ENCODE peak calls at places on chromosome 14, in nine cellular contexts. R is neural progenitor cell; I is body of pancreas; C is CD8-positive, alpha-beta T cell; Y is Karpas-422; K is CD4-positive, CD25-positive, alpha-beta regulatory T cell; U is breast epithelium; Z is aorta; M is iPS DF 6.9. F is an unnamed sample.

GRCh38 chr14:100526632-100527031 is 60.6 kb downstream of the BEGAIN start:
- DNase-seq in C (no peak), M (no peak), R (no peak), K (no peak), Y (no peak), Z (no peak), U (no peak), I (no peak), F (no peak)

GRCh38 chr14:24062216-24062980 is 9.0 kb upstream of the CPNE6 start:
- DNase-seq in Z (no peak), I (peak; percentile 44), K (no peak), U (no peak), M (no peak), R (no peak), C (no peak), Y (no peak), F (no peak)

GRCh38 chr14:68735836-68736235 is 57.0 kb downstream of the ZFP36L1 start:
- DNase-seq in Z (no peak), R (no peak), I (no peak), U (no peak), C (no peak), Y (no peak), M (no peak), K (no peak), F (no peak)

GRCh38 chr14:32078030-32078793 is 1.1 kb downstream of the ARHGAP5 start:
- DNase-seq in U (no peak), C (peak; percentile 22), R (peak; percentile 27), M (no peak), K (peak; percentile 10), Z (no peak), I (peak; percentile 41), Y (peak; percentile 82), F (peak; percentile 41)

GRCh38 chr14:65927871-65928270 is 515.3 kb downstream of the FUT8 start:
- DNase-seq in Y (no peak), M (no peak), C (peak; percentile 77), U (no peak), K (peak; percentile 6), I (no peak), R (peak; percentile 34), Z (no peak), F (no peak)

GRCh38 chr14:51006781-51007211 is 62.5 kb upstream of the PYGL start:
- DNase-seq in C (no peak), R (no peak), U (no peak), M (no peak), K (no peak), Y (no peak), Z (peak; percentile 64), I (no peak), F (peak; percentile 34)

GRCh38 chr14:52733824-52734223 is 3.9 kb downstream of the STYX start:
- DNase-seq in I (no peak), M (no peak), K (no peak), Y (no peak), U (no peak), C (no peak), Z (no peak), R (peak; percentile 42), F (no peak)

GRCh38 chr14:63229330-63230059 is 25.3 kb downstream of the RHOJ start:
- DNase-seq in Y (no peak), I (no peak), U (no peak), C (no peak), R (no peak), K (no peak), Z (no peak), M (no peak), F (no peak)

GRCh38 chr14:78399316-78399889 is 229.2 kb downstream of the NRXN3 start:
- DNase-seq in I (no peak), C (no peak), Z (no peak), R (peak; percentile 71), M (no peak), U (no peak), K (no peak), Y (peak; percentile 68), F (no peak)

GRCh38 chr14:72929316-72930080 is 3.2 kb downstream of the DCAF4 start:
- DNase-seq in U (no peak), Y (no peak), Z (no peak), M (no peak), K (no peak), I (no peak), C (no peak), R (no peak), F (no peak)

GRCh38 chr14:97301931-97302559 is 504.9 kb downstream of the VRK1 start:
- DNase-seq in U (no peak), K (no peak), C (no peak), M (no peak), Y (no peak), Z (no peak), I (no peak), R (peak; percentile 31), F (no peak)

GRCh38 chr14:71629765-71630502 is 302.3 kb upstream of the RGS6 start:
- DNase-seq in I (no peak), U (no peak), M (no peak), K (no peak), Z (no peak), Y (no peak), C (no peak), R (no peak), F (no peak)

GRCh38 chr14:63605041-63605532 is 36.6 kb downstream of the WDR89 start:
- DNase-seq in K (no peak), C (no peak), R (no peak), I (no peak), Y (no peak), M (no peak), Z (no peak), U (no peak), F (no peak)

GRCh38 chr14:52551696-52552062 is 626 bp downstream of the TXNDC16 start:
- DNase-seq in M (no peak), R (peak; percentile 13), Z (no peak), U (no peak), Y (peak; percentile 78), I (peak; percentile 16), K (no peak), C (no peak), F (no peak)

GRCh38 chr14:74593241-74593985 is 18.6 kb downstream of the LTBP2 start:
- DNase-seq in M (no peak), R (no peak), K (no peak), I (no peak), Y (no peak), C (no peak), Z (no peak), U (no peak), F (no peak)

GRCh38 chr14:102594514-102595175 is 2.2 kb downstream of the RCOR1 start:
- DNase-seq in K (peak; percentile 32), U (peak; percentile 61), R (peak; percentile 65), Y (peak; percentile 96), Z (peak; percentile 80), C (peak; percentile 58), I (peak; percentile 63), M (no peak), F (peak; percentile 77)

GRCh38 chr14:102630405-102630804 is 38.0 kb downstream of the RCOR1 start:
- DNase-seq in U (no peak), Z (no peak), C (no peak), I (no peak), R (no peak), M (no peak), K (no peak), Y (no peak), F (no peak)

GRCh38 chr14:96614528-96614927 is 112.3 kb downstream of the PAPOLA start:
- DNase-seq in Y (no peak), M (no peak), I (no peak), U (no peak), K (no peak), R (peak; percentile 50), Z (no peak), C (no peak), F (no peak)

GRCh38 chr14:88025350-88025749 is 20.4 kb downstream of the GPR65 start:
- DNase-seq in K (no peak), I (no peak), U (no peak), R (no peak), C (no peak), Z (no peak), M (no peak), Y (no peak), F (no peak)

GRCh38 chr14:27384124-27384523 is 786.3 kb upstream of the NOVA1 start:
- DNase-seq in C (no peak), Z (no peak), R (no peak), Y (no peak), U (no peak), I (no peak), M (no peak), K (no peak), F (no peak)
- H3K9me3 ChIP-seq in C (no peaks in the 10 kb centered on the region), Z (no peaks in the 10 kb centered on the region), R (no peaks in the 10 kb centered on the region), Y (peaks cover 73% of the 10 kb centered on the region), U (no peaks in the 10 kb centered on the region), I (no peaks in the 10 kb centered on the region), M (no peaks in the 10 kb centered on the region), K (no peaks in the 10 kb centered on the region), F (no peaks in the 10 kb centered on the region)

GRCh38 chr14:21245813-21246212 is 23.4 kb downstream of the HNRNPC start:
- DNase-seq in C (no peak), I (no peak), Z (no peak), K (no peak), U (no peak), Y (no peak), R (no peak), M (no peak), F (no peak)
- H3K4me1 ChIP-seq in C (peaks cover 30% of the 10 kb centered on the region), I (peaks cover 71% of the 10 kb centered on the region), Z (no peaks in the 10 kb centered on the region), K (peaks cover 36% of the 10 kb centered on the region), U (no peaks in the 10 kb centered on the region), Y (peaks cover 6% of the 10 kb centered on the region), R (peaks cover 4% of the 10 kb centered on the region), M (no peaks in the 10 kb centered on the region), F (peaks cover 6% of the 10 kb centered on the region)

GRCh38 chr14:60134702-60135101 is 30.5 kb downstream of the DHRS7 start:
- DNase-seq in C (no peak), Z (no peak), M (no peak), K (no peak), R (no peak), Y (no peak), U (no peak), I (no peak), F (no peak)

DNA sequence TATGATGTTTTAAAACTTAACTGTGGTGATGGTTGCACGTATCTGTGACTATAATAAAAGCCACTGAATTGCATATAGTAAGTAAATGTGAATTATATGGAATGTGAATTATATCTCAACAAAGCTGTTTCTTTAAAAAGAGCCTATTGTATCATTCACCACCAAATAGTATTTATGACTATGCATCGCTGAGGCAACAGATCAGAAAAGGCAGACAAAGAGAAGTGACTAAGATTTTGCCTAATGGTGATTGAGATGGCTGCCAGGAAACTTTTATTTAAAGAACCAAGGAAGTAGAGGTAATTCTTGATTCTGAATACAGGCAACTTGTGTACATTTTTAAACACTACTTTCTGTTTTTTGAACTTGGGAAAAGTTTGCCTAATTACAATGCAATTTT is 31.7 kb downstream of the DHRS7 start:
- DNase-seq in M (no peak), C (no peak), I (no peak), R (no peak), U (no peak), Y (no peak), K (no peak), Z (no peak), F (no peak)
- H3K27ac ChIP-seq in M (no peak overlapping the region), C (no peak overlapping the region), I (no peak overlapping the region), R (no peak overlapping the region), U (no peak overlapping the region), Y (no peak overlapping the region), K (no peak overlapping the region), Z (no peak overlapping the region), F (no peak overlapping the region)

GRCh38 chr14:105927661-105928060 is 401.3 kb downstream of the TMEM121 start:
- DNase-seq in I (no peak), Z (no peak), R (no peak), Y (no peak), K (no peak), U (peak; percentile 30), M (no peak), C (no peak), F (no peak)
- H3K9me3 ChIP-seq in I (no peaks in the 10 kb centered on the region), Z (peaks cover 4% of the 10 kb centered on the region), R (peaks cover 5% of the 10 kb centered on the region), Y (no peaks in the 10 kb centered on the region), K (no peaks in the 10 kb centered on the region), U (peaks cover under 1% of the 10 kb centered on the region), M (peaks cover 20% of the 10 kb centered on the region), C (no peaks in the 10 kb centered on the region), F (no peaks in the 10 kb centered on the region)